ENCODE peak calls at places on chromosomes 11 and 22, in six cellular contexts. O, J, R, T, L and A are unnamed samples.

GRCh38 chr11:99419991-99420390 is 399.2 kb downstream of the CNTN5 start:
- DNase-seq in O (no peak), J (no peak), R (no peak), T (no peak), L (peak), A (peak)

GRCh38 chr22:46625843-46626349 is 5.7 kb downstream of the GRAMD4 start:
- DNase-seq in O (no peak), J (no peak), R (no peak), T (no peak), L (no peak), A (no peak)

GRCh38 chr11:45320366-45320765 is 34.2 kb upstream of the SYT13 start:
- DNase-seq in O (no peak), J (no peak), R (no peak), T (no peak), L (no peak), A (no peak)

GRCh38 chr11:128775513-128775912 is 81.6 kb downstream of the FLI1 start:
- DNase-seq in O (no peak), J (no peak), R (no peak), T (no peak), L (peak), A (no peak)

GRCh38 chr11:94224078-94224477 is 80.3 kb upstream of the IZUMO1R start:
- DNase-seq in O (no peak), J (peak), R (no peak), T (no peak), L (no peak), A (peak)

GRCh38 chr11:47359586-47359985 is 7.1 kb upstream of the MYBPC3 start:
- DNase-seq in O (no peak), J (no peak), R (no peak), T (no peak), L (no peak), A (no peak)

GRCh38 chr11:12482839-12483238 is 105.5 kb downstream of the PARVA start:
- DNase-seq in O (no peak), J (no peak), R (no peak), T (peak), L (no peak), A (no peak)

GRCh38 chr11:76704171-76704948 is 33.8 kb upstream of the LRRC32 start:
- DNase-seq in O (no peak), J (no peak), R (no peak), T (no peak), L (no peak), A (no peak)

GRCh38 chr22:44351685-44352377 is 39.1 kb upstream of the SHISAL1 start:
- DNase-seq in O (peak), J (peak), R (no peak), T (no peak), L (peak), A (peak)

GRCh38 chr11:94933225-94934130 is 39.9 kb downstream of the CWC15 start:
- DNase-seq in O (no peak), J (peak), R (no peak), T (no peak), L (peak), A (no peak)

GRCh38 chr22:29629382-29630179 is 26.1 kb downstream of the NF2 start:
- DNase-seq in O (no peak), J (no peak), R (no peak), T (no peak), L (peak), A (no peak)

GRCh38 chr11:105609341-105609781 is 512 bp upstream of the GRIA4 start:
- DNase-seq in O (no peak), J (peak), R (no peak), T (peak), L (peak), A (peak)

GRCh38 chr11:108693852-108694251 is 29.0 kb downstream of the DDX10 start:
- DNase-seq in O (no peak), J (peak), R (no peak), T (no peak), L (peak), A (peak)

GRCh38 chr11:83818349-83818748 is 532.2 kb upstream of the CCDC90B start:
- DNase-seq in O (no peak), J (no peak), R (no peak), T (no peak), L (peak), A (peak)

GRCh38 chr11:83813296-83813695 is 527.1 kb upstream of the CCDC90B start:
- DNase-seq in O (no peak), J (no peak), R (no peak), T (no peak), L (no peak), A (no peak)

GRCh38 chr11:83815736-83816135 is 529.6 kb upstream of the CCDC90B start:
- DNase-seq in O (no peak), J (no peak), R (no peak), T (no peak), L (no peak), A (no peak)

GRCh38 chr11:83819936-83820549 is 533.9 kb upstream of the CCDC90B start:
- DNase-seq in O (no peak), J (peak), R (no peak), T (peak), L (peak), A (peak)

DNA sequence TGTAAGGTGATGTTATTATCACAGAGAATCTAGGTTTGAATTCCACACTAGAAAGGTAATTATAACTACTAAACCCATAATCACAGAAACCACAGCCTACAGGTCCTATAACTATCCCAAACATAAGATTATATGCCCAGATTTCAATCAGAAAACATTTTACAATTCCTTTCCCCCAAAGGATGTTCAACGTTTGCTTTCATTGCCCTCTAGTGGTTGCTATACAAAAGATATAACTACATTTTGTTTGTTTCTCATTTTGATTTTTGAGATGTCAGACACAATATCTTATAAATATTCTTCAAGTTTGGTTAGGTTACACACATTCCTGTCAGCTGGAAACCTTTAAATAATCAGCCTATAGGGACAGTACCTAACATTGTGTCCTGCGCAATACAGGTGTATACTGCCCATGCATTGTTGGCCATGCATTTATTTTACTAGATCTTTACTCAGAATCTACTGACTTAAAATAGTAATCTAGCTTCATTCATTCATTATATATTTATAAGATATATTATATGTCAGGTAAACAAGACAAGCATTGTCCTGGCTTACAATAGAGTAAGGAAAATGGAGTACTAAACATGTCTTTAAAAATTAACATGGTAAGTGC is 530.5 kb upstream of the CCDC90B start:
- DNase-seq in O (no peak), J (peak), R (no peak), T (no peak), L (peak), A (peak)
- TF ChIP-seq CTCF in O (peak), J (peak), R (no peak), T (peak), L (peak), A (peak)

GRCh38 chr22:37545703-37546435 is 14.4 kb upstream of the CDC42EP1 start:
- DNase-seq in O (peak), J (peak), R (peak), T (peak), L (peak), A (peak)
- H3K4me3 ChIP-seq in O (peak), J (no peak), R (no peak), T (no peak), L (peak), A (no peak)

DNA sequence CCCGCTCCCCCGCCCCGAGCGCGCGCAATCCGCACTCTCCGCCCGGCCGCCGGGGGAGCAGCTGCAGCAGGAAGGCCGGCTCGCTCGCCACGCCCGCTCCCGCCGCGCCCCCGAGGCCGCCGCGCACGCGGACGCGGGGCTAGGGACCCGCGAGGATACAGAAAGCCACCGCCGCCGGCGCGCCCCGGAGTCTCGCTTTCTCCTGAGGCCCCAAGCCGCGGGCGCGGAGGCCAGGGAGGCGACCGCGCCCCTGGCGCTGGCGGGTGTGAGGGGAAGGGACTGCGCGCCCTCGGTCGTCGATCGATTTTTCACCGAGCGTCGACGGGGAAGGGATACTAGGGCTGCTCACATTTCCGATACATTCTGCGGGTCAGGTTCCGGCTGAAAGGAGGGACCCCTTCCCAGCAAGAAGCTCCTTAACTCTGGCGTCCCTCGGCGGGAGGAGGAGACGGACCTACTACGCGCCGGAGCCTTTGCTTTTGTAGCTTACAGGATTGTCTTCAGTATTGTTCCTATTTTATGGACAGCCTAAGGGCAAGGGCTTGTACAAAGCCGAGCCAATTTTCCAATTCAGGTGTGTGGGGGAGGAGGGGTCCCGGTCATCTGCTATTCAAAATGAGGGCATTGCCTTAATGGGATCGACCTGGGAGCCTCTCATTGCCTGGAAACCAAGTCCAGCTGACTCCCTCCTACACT is 416 bp upstream of the GAB2 start:
- DNase-seq in O (peak), J (peak), R (peak), T (peak), L (peak), A (peak)
- TF ChIP-seq CTCF in O (no peak), J (no peak), R (no peak), T (no peak), L (no peak), A (no peak)

GRCh38 chr22:24071686-24072085 is 60.6 kb downstream of the CABIN1 start:
- DNase-seq in O (no peak), J (no peak), R (no peak), T (no peak), L (no peak), A (no peak)
- H3K4me3 ChIP-seq in O (no peak), J (no peak), R (no peak), T (no peak), L (no peak), A (no peak)

GRCh38 chr11:57340228-57340627 is 2.1 kb downstream of the P2RX3 start:
- DNase-seq in O (no peak), J (no peak), R (no peak), T (no peak), L (peak), A (no peak)
- TF ChIP-seq CTCF in O (no peak), J (peak), R (no peak), T (no peak), L (peak), A (peak)

GRCh38 chr11:65181569-65182257 is at the start of gene CAPN1:
- DNase-seq in O (peak), J (peak), R (peak), T (peak), L (peak), A (peak)

GRCh38 chr11:65182258-65183170 is 786 bp downstream of the CAPN1 start:
- DNase-seq in O (peak), J (peak), R (peak), T (peak), L (peak), A (peak)

GRCh38 chr11:65185166-65185565 is 3.4 kb downstream of the CAPN1 start:
- DNase-seq in O (no peak), J (no peak), R (no peak), T (no peak), L (no peak), A (no peak)

GRCh38 chr11:65184146-65184545 is 2.4 kb downstream of the CAPN1 start:
- DNase-seq in O (no peak), J (no peak), R (no peak), T (no peak), L (no peak), A (no peak)

GRCh38 chr11:65183201-65183891 is 1.6 kb downstream of the CAPN1 start:
- DNase-seq in O (peak), J (no peak), R (peak), T (peak), L (no peak), A (peak)
- H3K4me3 ChIP-seq in O (peak), J (peak), R (no peak), T (no peak), L (peak), A (peak)